ENCODE peak calls at places on chromosomes 6 and 20, in six cellular contexts. K is H1, P is IMR-90, N is H9, A is mesenchymal stem cell, Y is trophoblast cell. X is an unnamed sample.

GRCh38 chr6:122620902-122621301 is 10.7 kb downstream of the PKIB start:
- DNase-seq in K (no peak), P (peak; percentile 23), N (no peak), A (peak; percentile 57), Y (no peak), X (no peak)

GRCh38 chr20:62900692-62901584 is 25.4 kb downstream of the DIDO1 start:
- DNase-seq in K (no peak), P (no peak), N (no peak), A (peak; percentile 24), Y (peak; percentile 76), X (no peak)

GRCh38 chr6:147578159-147578558 is 69.7 kb downstream of the SAMD5 start:
- DNase-seq in K (no peak), P (peak; percentile 13), N (no peak), A (no peak), Y (no peak), X (no peak)

GRCh38 chr6:127458817-127459216 is 372 bp downstream of the KIAA0408 start:
- DNase-seq in K (no peak), P (peak; percentile 59), N (no peak), A (peak; percentile 78), Y (no peak), X (no peak)

GRCh38 chr6:132209351-132209750 is 191.9 kb downstream of the MOXD1 start:
- DNase-seq in K (no peak), P (no peak), N (no peak), A (no peak), Y (peak; percentile 89), X (no peak)

GRCh38 chr6:43778976-43779863 is 9.2 kb downstream of the VEGFA start:
- DNase-seq in K (no peak), P (no peak), N (no peak), A (no peak), Y (no peak), X (no peak)

GRCh38 chr6:155314773-155315515 is 660 bp upstream of the TFB1M start:
- DNase-seq in K (no peak), P (peak; percentile 79), N (no peak), A (peak; percentile 89), Y (peak; percentile 47), X (no peak)

GRCh38 chr6:56663344-56663743 is 20.7 kb upstream of the DST start:
- DNase-seq in K (no peak), P (no peak), N (no peak), A (no peak), Y (no peak), X (no peak)

GRCh38 chr6:142601427-142601826 is 299.6 kb downstream of the ADGRG6 start:
- DNase-seq in K (no peak), P (no peak), N (no peak), A (no peak), Y (no peak), X (no peak)

GRCh38 chr20:31475032-31475431 is at the start of the genes DEFB124 and REM1:
- DNase-seq in K (no peak), P (no peak), N (peak; percentile 57), A (no peak), Y (no peak), X (no peak)

GRCh38 chr20:20525756-20526155 is 157.9 kb downstream of the INSM1 start:
- DNase-seq in K (no peak), P (no peak), N (no peak), A (no peak), Y (no peak), X (no peak)

GRCh38 chr6:89941031-89941775 is 46.9 kb downstream of the GJA10 start:
- DNase-seq in K (no peak), P (no peak), N (no peak), A (no peak), Y (no peak), X (no peak)

GRCh38 chr6:161080263-161080970 is 88.8 kb downstream of the MAP3K4 start:
- DNase-seq in K (no peak), P (no peak), N (no peak), A (no peak), Y (no peak), X (no peak)

GRCh38 chr6:52650946-52651345 is 20.0 kb upstream of the TMEM14A start:
- DNase-seq in K (no peak), P (peak; percentile 22), N (no peak), A (no peak), Y (no peak), X (no peak)

GRCh38 chr6:156832166-156832743 is 55.1 kb downstream of the ARID1B start:
- DNase-seq in K (no peak), P (peak; percentile 72), N (no peak), A (peak; percentile 49), Y (no peak), X (no peak)

GRCh38 chr6:164018127-164018526 is 603.6 kb downstream of the QKI start:
- DNase-seq in K (no peak), P (no peak), N (no peak), A (no peak), Y (peak; percentile 31), X (no peak)

GRCh38 chr6:43247115-43247999 is 4.1 kb downstream of the TTBK1 start:
- DNase-seq in K (no peak), P (peak; percentile 13), N (peak; percentile 93), A (peak; percentile 46), Y (no peak), X (peak; percentile 85)

GRCh38 chr6:14476793-14477531 is 359.4 kb downstream of the CD83 start:
- DNase-seq in K (no peak), P (peak; percentile 100), N (no peak), A (peak; percentile 98), Y (no peak), X (no peak)
- H3K27ac ChIP-seq in K (no peak overlapping the region), P (peak overlapping the region; percentile 57), N (no peak overlapping the region), A (peak overlapping the region; percentile 74), Y (no peak overlapping the region), X (no peak overlapping the region)

GRCh38 chr6:152745509-152746171 is 5.0 kb upstream of the VIP start:
- DNase-seq in K (no peak), P (peak; percentile 0), N (no peak), A (no peak), Y (no peak), X (no peak)
- H3K14ac ChIP-seq in K (no peak overlapping the region), P (no peak overlapping the region), N (no peak overlapping the region), A (no peak overlapping the region), Y (no peak overlapping the region), X (no peak overlapping the region)

DNA sequence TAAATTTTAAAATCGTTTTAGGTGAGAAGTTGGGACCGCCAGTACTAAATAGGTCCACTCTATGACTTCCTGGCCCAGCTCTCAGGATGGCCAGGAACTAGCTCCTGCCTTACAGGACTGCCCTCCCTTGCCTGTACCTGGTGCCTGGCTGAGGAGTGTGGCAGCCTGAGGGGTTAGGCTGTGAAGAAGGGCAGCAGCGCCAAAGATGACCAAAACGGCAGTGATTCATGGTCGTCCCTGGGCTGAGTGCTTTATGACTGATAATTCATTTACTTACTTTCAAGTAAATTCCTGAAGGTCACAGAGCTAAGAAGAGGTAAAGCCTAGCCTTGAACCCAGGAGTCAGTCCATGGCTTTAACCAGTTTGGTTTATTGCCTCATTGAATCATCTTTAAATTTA is 22.1 kb downstream of the STK35 start:
- DNase-seq in K (no peak), P (no peak), N (no peak), A (no peak), Y (no peak), X (no peak)
- H3K79me1 ChIP-seq in K (peaks cover 6% of the 10 kb centered on the region), P (peaks cover 70% of the 10 kb centered on the region), N (no peaks in the 10 kb centered on the region), A (peaks cover 59% of the 10 kb centered on the region), Y (no peaks in the 10 kb centered on the region), X (peaks cover 6% of the 10 kb centered on the region)

GRCh38 chr20:1327241-1327653 is 1.7 kb downstream of the SDCBP2 start:
- DNase-seq in K (peak; percentile 27), P (peak; percentile 79), N (peak; percentile 25), A (peak; percentile 81), Y (no peak), X (no peak)
- H3K27ac ChIP-seq in K (no peak overlapping the region), P (peak overlapping the region; percentile 36), N (no peak overlapping the region), A (no peak overlapping the region), Y (no peak overlapping the region), X (no peak overlapping the region)

GRCh38 chr6:150150458-150150820 is 7.6 kb downstream of the PPP1R14C start:
- DNase-seq in K (no peak), P (no peak), N (no peak), A (no peak), Y (no peak), X (no peak)
- H3K14ac ChIP-seq in K (no peak overlapping the region), P (no peak overlapping the region), N (no peak overlapping the region), A (no peak overlapping the region), Y (no peak overlapping the region), X (no peak overlapping the region)

GRCh38 chr20:48766205-48766604 is 61.6 kb downstream of the PREX1 start:
- DNase-seq in K (no peak), P (no peak), N (no peak), A (no peak), Y (no peak), X (no peak)

GRCh38 chr20:48769111-48769879 is 58.5 kb downstream of the PREX1 start:
- DNase-seq in K (no peak), P (no peak), N (no peak), A (no peak), Y (peak; percentile 35), X (no peak)

GRCh38 chr20:48770700-48771099 is 57.1 kb downstream of the PREX1 start:
- DNase-seq in K (no peak), P (no peak), N (no peak), A (no peak), Y (no peak), X (no peak)

GRCh38 chr20:48765359-48765758 is 62.4 kb downstream of the PREX1 start:
- DNase-seq in K (no peak), P (no peak), N (no peak), A (no peak), Y (no peak), X (no peak)

GRCh38 chr20:48767269-48767960 is 60.4 kb downstream of the PREX1 start:
- DNase-seq in K (no peak), P (no peak), N (no peak), A (no peak), Y (no peak), X (no peak)
- H3K79me1 ChIP-seq in K (no peaks in the 10 kb centered on the region), P (no peaks in the 10 kb centered on the region), N (no peaks in the 10 kb centered on the region), A (peaks cover 41% of the 10 kb centered on the region), Y (no peaks in the 10 kb centered on the region), X (peaks cover 3% of the 10 kb centered on the region)

GRCh38 chr6:18269253-18269652 is 4.9 kb upstream of the DEK start:
- DNase-seq in K (no peak), P (peak; percentile 32), N (no peak), A (peak; percentile 45), Y (peak; percentile 72), X (no peak)
- H3K27ac ChIP-seq in K (no peak overlapping the region), P (no peak overlapping the region), N (no peak overlapping the region), A (no peak overlapping the region), Y (no peak overlapping the region), X (no peak overlapping the region)

GRCh38 chr6:36320475-36320874 is 16.2 kb downstream of the BNIP5 start:
- DNase-seq in K (no peak), P (no peak), N (no peak), A (no peak), Y (no peak), X (no peak)
- H3K14ac ChIP-seq in K (no peak overlapping the region), P (no peak overlapping the region), N (no peak overlapping the region), A (no peak overlapping the region), Y (no peak overlapping the region), X (no peak overlapping the region)

X was measured in neuronal stem cell.